ENCODE peak calls at places on chromosomes 12 and 14, in ten cellular contexts. E, Y, K, N, A, W, L, M, U and T are unnamed samples.
A peak's percentile ranks its signal among the peaks of the same experiment; 100 is the strongest.

GRCh38 chr12:12443482-12443881 is 86.6 kb downstream of the BORCS5 start:
- DNase-seq in E (no peak), Y (no peak), K (no peak), N (no peak), A (no peak), W (peak; percentile 23), L (no peak), M (no peak), U (no peak), T (no peak)

GRCh38 chr12:127829974-127830543 is 436.9 kb upstream of the TMEM132C start:
- DNase-seq in E (no peak), Y (no peak), K (no peak), N (no peak), A (no peak), W (no peak), L (no peak), M (no peak), U (no peak), T (no peak)

GRCh38 chr12:121295746-121296617 is 527 bp downstream of the CAMKK2 start:
- DNase-seq in E (no peak), Y (peak; percentile 65), K (peak; percentile 28), N (peak; percentile 21), A (peak; percentile 6), W (peak; percentile 68), L (peak; percentile 29), M (peak; percentile 63), U (peak; percentile 25), T (no peak)

GRCh38 chr12:47366203-47366978 is 286.6 kb upstream of the AMIGO2 start:
- DNase-seq in E (no peak), Y (no peak), K (no peak), N (no peak), A (no peak), W (no peak), L (no peak), M (no peak), U (no peak), T (no peak)

GRCh38 chr12:54648265-54648664 is at the start of gene DCD:
- DNase-seq in E (no peak), Y (no peak), K (no peak), N (no peak), A (no peak), W (no peak), L (no peak), M (no peak), U (no peak), T (no peak)

GRCh38 chr12:113298861-113299545 is 35.9 kb downstream of the SLC8B1 start:
- DNase-seq in E (no peak), Y (no peak), K (no peak), N (no peak), A (no peak), W (no peak), L (no peak), M (peak; percentile 62), U (no peak), T (no peak)

GRCh38 chr12:131282292-131283080 is 328.8 kb downstream of the ADGRD1 start:
- DNase-seq in E (no peak), Y (no peak), K (no peak), N (no peak), A (no peak), W (no peak), L (no peak), M (no peak), U (no peak), T (no peak)

GRCh38 chr14:100825691-100826331 is at the start of gene MEG3:
- DNase-seq in E (peak; percentile 82), Y (no peak), K (no peak), N (no peak), A (no peak), W (no peak), L (no peak), M (peak; percentile 85), U (peak; percentile 17), T (no peak)

GRCh38 chr12:106642991-106643390 is 60.2 kb downstream of the RFX4 start:
- DNase-seq in E (no peak), Y (no peak), K (no peak), N (peak; percentile 30), A (no peak), W (no peak), L (no peak), M (peak; percentile 5), U (no peak), T (no peak)

GRCh38 chr12:6927379-6927991 is at the start of gene ATN1:
- DNase-seq in E (peak; percentile 78), Y (peak; percentile 83), K (peak; percentile 48), N (peak; percentile 53), A (no peak), W (peak; percentile 92), L (peak; percentile 76), M (peak; percentile 76), U (peak; percentile 59), T (peak; percentile 66)

GRCh38 chr12:132496710-132497109 is 6.8 kb downstream of the FBRSL1 start:
- DNase-seq in E (no peak), Y (no peak), K (no peak), N (no peak), A (no peak), W (no peak), L (no peak), M (no peak), U (no peak), T (no peak)
- H3K4me1 ChIP-seq in E (peaks cover 7% of the 10 kb centered on the region), Y (peaks cover 5% of the 10 kb centered on the region), K (peaks cover 32% of the 10 kb centered on the region), N (peaks cover 27% of the 10 kb centered on the region), A (no peaks in the 10 kb centered on the region), W (peaks cover 52% of the 10 kb centered on the region), L (peaks cover 18% of the 10 kb centered on the region), M (peaks cover 4% of the 10 kb centered on the region), U (peaks cover 23% of the 10 kb centered on the region), T (peaks cover 34% of the 10 kb centered on the region)

GRCh38 chr12:116389326-116389725 is 111.8 kb upstream of the MED13L start:
- DNase-seq in E (no peak), Y (no peak), K (no peak), N (no peak), A (no peak), W (no peak), L (no peak), M (no peak), U (no peak), T (no peak)

GRCh38 chr12:116392061-116392460 is 114.6 kb upstream of the MED13L start:
- DNase-seq in E (peak; percentile 33), Y (no peak), K (no peak), N (no peak), A (no peak), W (no peak), L (no peak), M (no peak), U (no peak), T (no peak)

GRCh38 chr12:116390656-116391335 is 113.3 kb upstream of the MED13L start:
- DNase-seq in E (no peak), Y (no peak), K (peak; percentile 32), N (peak; percentile 87), A (no peak), W (no peak), L (no peak), M (peak; percentile 30), U (no peak), T (no peak)

GRCh38 chr12:116389990-116390655 is 112.6 kb upstream of the MED13L start:
- DNase-seq in E (peak; percentile 98), Y (no peak), K (peak; percentile 97), N (peak; percentile 100), A (no peak), W (no peak), L (no peak), M (peak; percentile 96), U (peak; percentile 64), T (peak; percentile 63)

DNA sequence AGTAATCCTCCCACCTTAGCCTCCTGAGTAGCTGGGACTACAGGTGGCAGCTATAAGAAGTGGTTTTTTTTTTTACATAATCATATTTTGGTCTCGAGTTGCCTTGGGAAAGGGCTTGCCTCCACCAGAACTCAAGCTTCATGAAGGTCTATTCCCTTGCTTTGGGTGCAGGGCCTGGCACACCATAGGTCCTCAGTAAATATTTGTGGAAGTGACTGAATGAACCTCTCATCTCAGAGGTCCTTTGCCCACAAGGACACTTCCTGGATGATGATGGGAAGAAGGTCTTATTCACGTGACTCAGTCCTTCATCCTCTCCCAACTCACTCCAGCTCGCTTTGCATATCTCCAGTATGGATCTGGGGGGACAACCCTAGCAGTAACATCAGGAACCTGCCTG is 114.0 kb upstream of the MED13L start:
- DNase-seq in E (no peak), Y (no peak), K (no peak), N (no peak), A (no peak), W (no peak), L (no peak), M (no peak), U (no peak), T (no peak)
- H3K4me2 ChIP-seq in E (no peak overlapping the region), Y (no peak overlapping the region), K (no peak overlapping the region), N (peak overlapping the region; percentile 57), A (no peak overlapping the region), W (peak overlapping the region; percentile 22), L (no peak overlapping the region), M (no peak overlapping the region), U (no peak overlapping the region), T (peak overlapping the region; percentile 53)

DNA sequence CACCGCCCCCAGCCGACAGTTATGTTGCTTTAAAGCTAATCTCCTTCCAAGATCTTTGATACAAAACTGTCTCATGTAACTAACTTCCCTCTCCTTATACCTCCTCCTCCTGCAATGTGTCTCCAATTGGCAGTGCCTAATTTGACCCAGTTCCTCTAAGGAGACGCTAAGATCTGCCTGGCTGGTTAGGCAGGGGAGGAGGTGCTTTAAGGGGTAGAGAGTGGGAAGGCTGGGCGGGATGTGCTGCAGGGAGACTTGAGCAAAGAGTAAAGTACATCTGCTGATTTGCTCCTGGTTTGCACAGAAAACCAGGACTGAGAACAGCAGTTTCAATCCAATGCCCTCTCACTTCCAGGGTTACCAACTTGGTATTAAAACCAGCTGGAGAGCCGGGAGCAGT is 7.4 kb upstream of the IKZF4 start:
- DNase-seq in E (no peak), Y (no peak), K (no peak), N (no peak), A (no peak), W (peak; percentile 29), L (no peak), M (no peak), U (no peak), T (no peak)
- H3K4me3 ChIP-seq in E (no peak overlapping the region), Y (no peak overlapping the region), K (no peak overlapping the region), N (no peak overlapping the region), A (no peak overlapping the region), W (no peak overlapping the region), L (no peak overlapping the region), M (no peak overlapping the region), U (no peak overlapping the region), T (no peak overlapping the region)

GRCh38 chr14:53855127-53855526 is 101.5 kb downstream of the BMP4 start:
- DNase-seq in E (no peak), Y (no peak), K (no peak), N (peak; percentile 50), A (no peak), W (peak; percentile 27), L (no peak), M (no peak), U (no peak), T (no peak)

GRCh38 chr14:53849549-53849948 is 107.1 kb downstream of the BMP4 start:
- DNase-seq in E (no peak), Y (no peak), K (no peak), N (no peak), A (no peak), W (no peak), L (no peak), M (no peak), U (no peak), T (no peak)

GRCh38 chr14:53850714-53851296 is 105.8 kb downstream of the BMP4 start:
- DNase-seq in E (peak; percentile 39), Y (no peak), K (peak; percentile 27), N (peak; percentile 72), A (no peak), W (no peak), L (no peak), M (peak; percentile 4), U (peak; percentile 28), T (peak; percentile 96)

GRCh38 chr14:53848851-53849250 is 107.8 kb downstream of the BMP4 start:
- DNase-seq in E (no peak), Y (no peak), K (no peak), N (no peak), A (no peak), W (no peak), L (no peak), M (no peak), U (no peak), T (peak; percentile 20)

GRCh38 chr14:53851394-53852056 is 105.1 kb downstream of the BMP4 start:
- DNase-seq in E (peak; percentile 11), Y (no peak), K (no peak), N (peak; percentile 19), A (no peak), W (no peak), L (no peak), M (no peak), U (no peak), T (no peak)
- H3K4me1 ChIP-seq in E (peaks cover 5% of the 10 kb centered on the region), Y (no peaks in the 10 kb centered on the region), K (peaks cover 13% of the 10 kb centered on the region), N (peaks cover 25% of the 10 kb centered on the region), A (no peaks in the 10 kb centered on the region), W (peaks cover 13% of the 10 kb centered on the region), L (no peaks in the 10 kb centered on the region), M (no peaks in the 10 kb centered on the region), U (peaks cover 66% of the 10 kb centered on the region), T (peaks cover 31% of the 10 kb centered on the region)